ENCODE peak calls at places on chromosomes 4 and X, in four cellular contexts. Q is activated T-cell treated with anti-CD3 and anti-CD28 coated beads, Interleukin-2, amount 50 U/mL, for 72 hours; D is NCI-H1105 treated with DMSO at 0.1 percent for 48 hours; R is H54. B is an unnamed sample.

GRCh38 chrX:79182616-79183015 is 38.1 kb downstream of the GPR174 start:
- DNase-seq in Q (no peak), D (no peak), R (no peak), B (no peak)

GRCh38 chr4:123990310-123990709 is 593.7 kb downstream of the SPRY1 start:
- DNase-seq in Q (no peak), D (no peak), R (no peak), B (no peak)

GRCh38 chr4:137768881-137769280 is 236.6 kb upstream of the PCDH18 start:
- DNase-seq in Q (no peak), D (no peak), R (no peak), B (no peak)

GRCh38 chr4:52251864-52252263 is 200.8 kb downstream of the SPATA18 start:
- DNase-seq in Q (no peak), D (no peak), R (no peak), B (no peak)

GRCh38 chrX:133838761-133839676 is 146.4 kb downstream of the GPC3 start:
- DNase-seq in Q (peak), D (no peak), R (no peak), B (peak)

GRCh38 chr4:40811886-40812857 is 62.4 kb downstream of the NSUN7 start:
- DNase-seq in Q (no peak), D (no peak), R (no peak), B (peak)

GRCh38 chr4:150782311-150782710 is 200.4 kb downstream of the MAB21L2 start:
- DNase-seq in Q (no peak), D (peak), R (no peak), B (no peak)

GRCh38 chr4:53476232-53477037 is 99.0 kb downstream of the FIP1L1 start:
- DNase-seq in Q (no peak), D (no peak), R (no peak), B (no peak)

GRCh38 chr4:78665216-78665615 is 110.9 kb upstream of the BMP2K start:
- DNase-seq in Q (no peak), D (no peak), R (no peak), B (no peak)

GRCh38 chr4:8419222-8420041 is 21.1 kb downstream of the ACOX3 start:
- DNase-seq in Q (peak), D (no peak), R (no peak), B (no peak)

GRCh38 chrX:50799531-50799961 is 14.4 kb downstream of the SHROOM4 start:
- DNase-seq in Q (no peak), D (no peak), R (no peak), B (peak)

GRCh38 chrX:36867143-36867542 is 141.0 kb upstream of the FAM47C start:
- DNase-seq in Q (peak), D (peak), R (no peak), B (no peak)

GRCh38 chr4:6491235-6491634 is 18.8 kb upstream of the PPP2R2C start:
- DNase-seq in Q (no peak), D (no peak), R (no peak), B (no peak)

GRCh38 chr4:124401611-124402010 is 310.9 kb downstream of the ANKRD50 start:
- DNase-seq in Q (no peak), D (no peak), R (no peak), B (peak)

GRCh38 chr4:165207016-165207430 is 338 bp upstream of the KLHL2 start:
- DNase-seq in Q (peak), D (peak), R (no peak), B (no peak)

GRCh38 chrX:70134116-70134477 is 850 bp downstream of the IGBP1 start:
- DNase-seq in Q (no peak), D (no peak), R (no peak), B (no peak)

GRCh38 chr4:76214269-76214628 is 625 bp upstream of the SCARB2 start:
- DNase-seq in Q (no peak), D (no peak), R (no peak), B (no peak)

GRCh38 chr4:150217804-150218203 is 139.6 kb downstream of the DCLK2 start:
- DNase-seq in Q (no peak), D (peak), R (no peak), B (no peak)

GRCh38 chr4:8340721-8341680 is 71.4 kb downstream of the HTRA3 start:
- DNase-seq in Q (no peak), D (no peak), R (no peak), B (no peak)

GRCh38 chrX:29138003-29138402 is 550.8 kb downstream of the IL1RAPL1 start:
- DNase-seq in Q (no peak), D (no peak), R (no peak), B (no peak)

GRCh38 chrX:101357166-101357795 is 8.7 kb upstream of the TIMM8A start:
- DNase-seq in Q (no peak), D (no peak), R (no peak), B (no peak)

GRCh38 chr4:26372525-26373172 is 51.8 kb downstream of the RBPJ start:
- DNase-seq in Q (peak), D (peak), R (no peak), B (peak)

GRCh38 chr4:8274772-8275241 is 5.3 kb downstream of the HTRA3 start:
- DNase-seq in Q (no peak), D (no peak), R (no peak), B (no peak)

GRCh38 chr4:97215426-97215825 is 927.9 kb downstream of the STPG2 start:
- DNase-seq in Q (no peak), D (no peak), R (no peak), B (no peak)

GRCh38 chrX:100663651-100664050 is 19.7 kb downstream of the SRPX2 start:
- DNase-seq in Q (no peak), D (peak), R (no peak), B (no peak)